ENCODE peak calls at places on chromosomes 1 and 21, in ten cellular contexts. W is NCI-H524; G is stimulated activated CD8-positive, alpha-beta memory T cell treated with anti-CD3 and anti-CD28 coated beads, Interleukin-2, amount 100 ng/mL, for 48 hours; R is sciatic nerve; M is AG09309; K is activated T-cell treated with anti-CD3 and anti-CD28 coated beads for 24 hours; Q is mucosa of gallbladder; I is cardiac fibroblast; N is GM10248; A is H7. Y is an unnamed sample.

GRCh38 chr1:221994274-221994698 is 252.4 kb upstream of the DUSP10 start:
- DNase-seq in W (no peak), G (peak), R (no peak), M (no peak), K (peak), Q (no peak), I (peak), N (peak), A (no peak), Y (no peak)

GRCh38 chr1:105427543-105427942 is 1628.9 kb upstream of the PRMT6 start:
- DNase-seq in W (no peak), G (no peak), R (no peak), M (no peak), K (no peak), Q (no peak), I (no peak), N (no peak), A (no peak), Y (no peak)

GRCh38 chr1:245116781-245117180 is 38.0 kb upstream of the KIF26B start:
- DNase-seq in W (no peak), G (no peak), R (no peak), M (no peak), K (no peak), Q (no peak), I (no peak), N (no peak), A (no peak), Y (no peak)

GRCh38 chr1:107145637-107146036 is 4.8 kb downstream of the NTNG1 start:
- DNase-seq in W (no peak), G (no peak), R (no peak), M (no peak), K (no peak), Q (no peak), I (no peak), N (no peak), A (no peak), Y (no peak)

GRCh38 chr1:52662645-52663313 is 29.8 kb downstream of the SHISAL2A start:
- DNase-seq in W (peak), G (no peak), R (peak), M (peak), K (no peak), Q (no peak), I (peak), N (no peak), A (peak), Y (no peak)

GRCh38 chr1:202700061-202700460 is 10.2 kb downstream of the SYT2 start:
- DNase-seq in W (no peak), G (no peak), R (no peak), M (no peak), K (no peak), Q (no peak), I (no peak), N (no peak), A (no peak), Y (no peak)

GRCh38 chr1:109821221-109821669 is 57.5 kb upstream of the EPS8L3 start:
- DNase-seq in W (no peak), G (no peak), R (no peak), M (peak), K (no peak), Q (peak), I (peak), N (peak), A (no peak), Y (no peak)

GRCh38 chr1:15128520-15129313 is 24.8 kb upstream of the TMEM51 start:
- DNase-seq in W (peak), G (peak), R (peak), M (peak), K (peak), Q (peak), I (peak), N (peak), A (peak), Y (peak)

GRCh38 chr1:108559215-108560142 is at the start of gene EEIG2:
- DNase-seq in W (peak), G (peak), R (peak), M (peak), K (peak), Q (peak), I (peak), N (peak), A (peak), Y (peak)

GRCh38 chr21:42565206-42565810 is 51.7 kb downstream of the SLC37A1 start:
- DNase-seq in W (no peak), G (no peak), R (peak), M (no peak), K (no peak), Q (no peak), I (no peak), N (no peak), A (no peak), Y (no peak)

Y was measured in activated CD4-positive, alpha-beta T cell treated with anti-CD3 and anti-CD28 coated beads for 24 hours.